ENCODE peak calls at places on chromosomes 16 and 17, in six cellular contexts. V is GM12878, D is A549, J is K562, T is HepG2, K is endothelial cell of umbilical vein. L is an unnamed sample.

GRCh38 chr16:3088925-3089716 is 10.0 kb downstream of the ZSCAN10 start:
- DNase-seq in V (no peak), D (no peak), J (no peak), T (no peak), K (no peak), L (no peak)

GRCh38 chr17:49858796-49859195 is 10.9 kb upstream of the TAC4 start:
- DNase-seq in V (no peak), D (no peak), J (no peak), T (no peak), K (no peak), L (no peak)

GRCh38 chr16:24986512-24987303 is 28.5 kb downstream of the ARHGAP17 start:
- DNase-seq in V (no peak), D (peak), J (peak), T (peak), K (peak), L (peak)

GRCh38 chr17:34740516-34740915 is 161.1 kb downstream of the TMEM132E start:
- DNase-seq in V (no peak), D (no peak), J (no peak), T (no peak), K (no peak), L (no peak)

GRCh38 chr17:80872999-80873951 is 118.4 kb upstream of the CHMP6 start:
- DNase-seq in V (no peak), D (peak), J (no peak), T (no peak), K (no peak), L (peak)

GRCh38 chr17:14004927-14005630 is 64.2 kb upstream of the COX10 start:
- DNase-seq in V (no peak), D (no peak), J (no peak), T (no peak), K (no peak), L (no peak)

GRCh38 chr16:18050777-18051176 is 285.8 kb downstream of the NPIPA8 start:
- DNase-seq in V (no peak), D (no peak), J (no peak), T (no peak), K (no peak), L (no peak)

GRCh38 chr16:73671102-73671501 is 623.2 kb upstream of the ZFHX3 start:
- DNase-seq in V (no peak), D (no peak), J (no peak), T (no peak), K (no peak), L (no peak)

GRCh38 chr17:27457405-27457730 is 1.1 kb downstream of the KSR1 start:
- DNase-seq in V (no peak), D (no peak), J (no peak), T (no peak), K (peak), L (no peak)

GRCh38 chr17:8072727-8073461 is 14.6 kb downstream of the ALOX12B start:
- DNase-seq in V (no peak), D (no peak), J (no peak), T (no peak), K (no peak), L (no peak)

GRCh38 chr17:40935624-40936023 is 1.8 kb downstream of the KRT23 start:
- DNase-seq in V (no peak), D (no peak), J (no peak), T (no peak), K (no peak), L (no peak)

GRCh38 chr17:64107517-64108235 is 22.3 kb downstream of the ERN1 start:
- DNase-seq in V (no peak), D (no peak), J (no peak), T (peak), K (no peak), L (peak)

GRCh38 chr16:3761375-3762079 is 44.2 kb upstream of the TRAP1 start:
- DNase-seq in V (no peak), D (no peak), J (no peak), T (no peak), K (no peak), L (no peak)

GRCh38 chr17:8758137-8758596 is at the start of gene SPDYE4:
- DNase-seq in V (no peak), D (no peak), J (no peak), T (no peak), K (no peak), L (no peak)

GRCh38 chr16:87701066-87701425 is 64.7 kb downstream of the KLHDC4 start:
- DNase-seq in V (no peak), D (no peak), J (no peak), T (no peak), K (no peak), L (no peak)

GRCh38 chr16:87701505-87701921 is 64.3 kb downstream of the KLHDC4 start:
- DNase-seq in V (no peak), D (no peak), J (no peak), T (no peak), K (no peak), L (peak)

GRCh38 chr16:87703071-87703470 is 62.7 kb downstream of the KLHDC4 start:
- DNase-seq in V (no peak), D (no peak), J (no peak), T (no peak), K (no peak), L (no peak)

GRCh38 chr16:87703835-87704375 is 61.9 kb downstream of the KLHDC4 start:
- DNase-seq in V (no peak), D (no peak), J (no peak), T (no peak), K (peak), L (no peak)

GRCh38 chr16:87702325-87702811 is 63.4 kb downstream of the KLHDC4 start:
- DNase-seq in V (peak), D (peak), J (peak), T (peak), K (peak), L (peak)
- TF ChIP-seq MYC in V (no peak), D (no peak), J (no peak), T (no peak), K (no peak), L (peak)

GRCh38 chr16:21235199-21235585 is 1.7 kb downstream of the ANKS4B start:
- DNase-seq in V (no peak), D (no peak), J (peak), T (no peak), K (no peak), L (no peak)
- H3K4me3 ChIP-seq in V (no peak), D (no peak), J (no peak), T (peak), K (no peak), L (no peak)

GRCh38 chr17:72234951-72235350 is 114.1 kb downstream of the SOX9 start:
- DNase-seq in V (no peak), D (no peak), J (no peak), T (no peak), K (no peak), L (no peak)
- TF ChIP-seq MYC in V (no peak), D (no peak), J (no peak), T (no peak), K (no peak), L (no peak)

DNA sequence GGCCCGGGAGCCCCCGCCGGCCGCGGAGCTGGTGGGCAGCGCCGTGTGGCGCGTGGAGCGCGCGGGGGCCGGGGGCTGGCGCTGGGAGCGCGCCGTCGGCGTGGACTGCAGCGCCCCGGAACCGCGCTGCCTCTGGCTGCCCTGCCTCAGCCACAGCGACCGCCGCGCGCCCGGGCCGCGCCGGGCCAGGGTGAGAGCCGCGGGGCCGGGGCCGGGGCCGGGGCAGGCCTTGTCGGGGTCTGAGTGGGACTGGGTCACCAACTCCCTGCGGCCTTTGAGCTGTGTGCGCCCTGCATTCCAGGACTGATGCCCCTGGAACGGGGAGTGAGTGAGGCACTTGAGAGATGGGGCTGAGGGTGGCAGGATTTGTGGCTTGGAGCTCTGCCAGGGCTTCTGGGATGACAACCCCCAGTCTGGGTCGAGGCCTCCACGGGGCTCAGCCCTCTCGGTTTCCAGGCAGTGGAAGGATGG is 25.7 kb downstream of the ARHGAP23 start:
- DNase-seq in V (no peak), D (no peak), J (no peak), T (no peak), K (no peak), L (no peak)
- H3K4me3 ChIP-seq in V (no peak), D (peak), J (no peak), T (no peak), K (peak), L (no peak)

GRCh38 chr16:533391-534088 is 6.0 kb downstream of the CAPN15 start:
- DNase-seq in V (no peak), D (no peak), J (no peak), T (peak), K (no peak), L (no peak)
- TF ChIP-seq MYC in V (no peak), D (no peak), J (no peak), T (peak), K (no peak), L (no peak)

GRCh38 chr17:3877220-3877619 is 15.6 kb downstream of the CAMKK1 start:
- DNase-seq in V (no peak), D (no peak), J (no peak), T (no peak), K (no peak), L (no peak)

GRCh38 chr17:3870871-3871306 is 22.0 kb downstream of the CAMKK1 start:
- DNase-seq in V (no peak), D (no peak), J (peak), T (no peak), K (peak), L (no peak)

GRCh38 chr17:3879181-3879580 is 13.7 kb downstream of the CAMKK1 start:
- DNase-seq in V (no peak), D (no peak), J (no peak), T (no peak), K (no peak), L (no peak)

GRCh38 chr17:3875317-3875716 is 17.5 kb downstream of the CAMKK1 start:
- DNase-seq in V (no peak), D (no peak), J (no peak), T (no peak), K (no peak), L (no peak)

DNA sequence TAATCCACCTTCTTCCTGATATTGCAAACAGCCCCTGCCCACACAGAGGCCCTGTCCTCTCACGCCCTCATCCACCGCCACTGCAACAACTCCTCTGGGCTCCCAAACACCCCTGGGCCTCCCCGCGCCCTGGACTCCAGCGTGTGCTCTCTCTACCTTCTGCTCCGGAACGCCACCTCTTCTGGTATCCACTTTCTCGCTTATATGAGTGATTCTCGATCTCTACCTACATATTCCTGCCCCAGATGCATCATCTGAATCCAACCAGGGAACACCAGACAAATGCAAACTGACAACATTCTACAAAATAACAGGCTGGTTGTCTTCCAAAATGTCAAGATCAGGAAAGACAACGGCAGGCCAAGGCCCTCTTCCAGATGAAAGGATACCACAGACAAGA is 19.0 kb downstream of the CAMKK1 start:
- DNase-seq in V (no peak), D (no peak), J (no peak), T (no peak), K (no peak), L (no peak)
- H3K4me3 ChIP-seq in V (no peak), D (no peak), J (no peak), T (no peak), K (no peak), L (no peak)